ENCODE peak calls at places on chromosomes 4 and X, in eight cellular contexts. F is K562; L is right lobe of liver; S is brain microvascular endothelial cell; W is activated CD8-positive, alpha-beta T cell treated with anti-CD3 and anti-CD28 coated beads for 36 hours; J is neural crest cell; B is lower leg skin; T is mammary epithelial cell. P is an unnamed sample.

GRCh38 chrX:118627084-118627758 is 100.2 kb upstream of the IL13RA1 start:
- DNase-seq in F (no peak), L (no peak), S (no peak), W (no peak), J (no peak), B (no peak), T (peak), P (peak)

GRCh38 chrX:153723351-153724251 is 586 bp downstream of the BCAP31 start:
- DNase-seq in F (peak), L (peak), S (peak), W (peak), J (no peak), B (no peak), T (peak), P (no peak)

GRCh38 chrX:47643926-47644325 is 6.4 kb downstream of the ELK1 start:
- DNase-seq in F (no peak), L (no peak), S (no peak), W (no peak), J (no peak), B (no peak), T (no peak), P (no peak)

GRCh38 chr4:7324651-7325121 is 110.0 kb downstream of the PSAPL1 start:
- DNase-seq in F (no peak), L (no peak), S (no peak), W (peak), J (no peak), B (no peak), T (no peak), P (no peak)

GRCh38 chr4:1231637-1232360 is 17.1 kb downstream of the CTBP1 start:
- DNase-seq in F (no peak), L (no peak), S (no peak), W (no peak), J (no peak), B (no peak), T (no peak), P (peak)

GRCh38 chrX:140764401-140764919 is 54.9 kb downstream of the LINC00632 start:
- DNase-seq in F (no peak), L (no peak), S (peak), W (peak), J (peak), B (no peak), T (no peak), P (no peak)

GRCh38 chr4:48602222-48602621 is 112.2 kb downstream of the ZAR1 start:
- DNase-seq in F (no peak), L (no peak), S (peak), W (no peak), J (no peak), B (no peak), T (peak), P (peak)

GRCh38 chrX:132171478-132171877 is 43.7 kb upstream of the FRMD7 start:
- DNase-seq in F (no peak), L (peak), S (no peak), W (no peak), J (no peak), B (no peak), T (no peak), P (no peak)

GRCh38 chrX:41381685-41382084 is 47.7 kb downstream of the DDX3X start:
- DNase-seq in F (peak), L (peak), S (peak), W (no peak), J (peak), B (peak), T (peak), P (peak)

GRCh38 chr4:179666226-179666625 is 2224.0 kb upstream of the AGA start:
- DNase-seq in F (no peak), L (no peak), S (no peak), W (no peak), J (no peak), B (no peak), T (no peak), P (no peak)

GRCh38 chrX:12060489-12061260 is 77.6 kb upstream of the FRMPD4 start:
- DNase-seq in F (no peak), L (no peak), S (no peak), W (no peak), J (no peak), B (no peak), T (peak), P (no peak)

GRCh38 chr4:54322817-54323417 is 93.8 kb downstream of the PDGFRA start:
- DNase-seq in F (peak), L (peak), S (peak), W (peak), J (peak), B (no peak), T (peak), P (peak)

GRCh38 chr4:25818293-25819240 is 44.2 kb downstream of the SEL1L3 start:
- DNase-seq in F (no peak), L (no peak), S (no peak), W (no peak), J (no peak), B (peak), T (no peak), P (no peak)

GRCh38 chrX:53184836-53185235 is 40.2 kb downstream of the KDM5C start:
- DNase-seq in F (no peak), L (no peak), S (peak), W (no peak), J (no peak), B (no peak), T (peak), P (peak)

GRCh38 chrX:83845397-83845796 is 15.5 kb upstream of the CYLC1 start:
- DNase-seq in F (peak), L (no peak), S (peak), W (no peak), J (no peak), B (no peak), T (peak), P (no peak)

GRCh38 chrX:39813631-39814246 is 284.0 kb downstream of the BCOR start:
- DNase-seq in F (no peak), L (peak), S (peak), W (no peak), J (no peak), B (peak), T (peak), P (no peak)

GRCh38 chr4:2805712-2806391 is 13.0 kb downstream of the SH3BP2 start:
- DNase-seq in F (no peak), L (peak), S (no peak), W (no peak), J (no peak), B (peak), T (no peak), P (peak)

GRCh38 chrX:87064522-87064921 is 453.1 kb upstream of the KLHL4 start:
- DNase-seq in F (no peak), L (no peak), S (no peak), W (no peak), J (no peak), B (no peak), T (no peak), P (no peak)

GRCh38 chr4:16939178-16939577 is 40.7 kb upstream of the LDB2 start:
- DNase-seq in F (no peak), L (no peak), S (no peak), W (no peak), J (no peak), B (no peak), T (no peak), P (no peak)

GRCh38 chr4:100869266-100869665 is 351.4 kb upstream of the EMCN start:
- DNase-seq in F (no peak), L (no peak), S (no peak), W (no peak), J (no peak), B (no peak), T (peak), P (no peak)

GRCh38 chr4:143140696-143141095 is 44.0 kb upstream of the USP38 start:
- DNase-seq in F (no peak), L (no peak), S (no peak), W (no peak), J (no peak), B (no peak), T (no peak), P (no peak)

GRCh38 chr4:89024051-89024675 is 32.8 kb downstream of the FAM13A start:
- DNase-seq in F (peak), L (peak), S (peak), W (peak), J (peak), B (no peak), T (peak), P (peak)

GRCh38 chrX:153919281-153919680 is 6.8 kb downstream of the ARHGAP4 start:
- DNase-seq in F (no peak), L (no peak), S (no peak), W (no peak), J (no peak), B (no peak), T (no peak), P (no peak)

GRCh38 chrX:19350831-19351447 is 7.2 kb downstream of the PDHA1 start:
- DNase-seq in F (no peak), L (no peak), S (no peak), W (peak), J (no peak), B (no peak), T (no peak), P (no peak)

GRCh38 chrX:45110494-45110893 is 90.2 kb downstream of the DIPK2B start:
- DNase-seq in F (no peak), L (no peak), S (no peak), W (no peak), J (no peak), B (no peak), T (no peak), P (no peak)

GRCh38 chr4:3667258-3667657 is 98.9 kb upstream of the ADRA2C start:
- DNase-seq in F (no peak), L (no peak), S (no peak), W (no peak), J (no peak), B (no peak), T (no peak), P (no peak)

GRCh38 chrX:11305641-11306040 is 12.4 kb downstream of the AMELX start:
- DNase-seq in F (no peak), L (no peak), S (no peak), W (no peak), J (no peak), B (no peak), T (no peak), P (no peak)

GRCh38 chr4:143559757-143560147 is 46.2 kb downstream of the SMARCA5 start:
- DNase-seq in F (no peak), L (no peak), S (no peak), W (peak), J (no peak), B (no peak), T (no peak), P (no peak)

GRCh38 chr4:77818667-77819408 is at the start of gene CNOT6L:
- DNase-seq in F (peak), L (peak), S (peak), W (peak), J (peak), B (peak), T (peak), P (peak)

GRCh38 chrX:149060921-149061320 is 444.2 kb downstream of the IDS start:
- DNase-seq in F (no peak), L (no peak), S (peak), W (no peak), J (no peak), B (no peak), T (peak), P (no peak)

DNA sequence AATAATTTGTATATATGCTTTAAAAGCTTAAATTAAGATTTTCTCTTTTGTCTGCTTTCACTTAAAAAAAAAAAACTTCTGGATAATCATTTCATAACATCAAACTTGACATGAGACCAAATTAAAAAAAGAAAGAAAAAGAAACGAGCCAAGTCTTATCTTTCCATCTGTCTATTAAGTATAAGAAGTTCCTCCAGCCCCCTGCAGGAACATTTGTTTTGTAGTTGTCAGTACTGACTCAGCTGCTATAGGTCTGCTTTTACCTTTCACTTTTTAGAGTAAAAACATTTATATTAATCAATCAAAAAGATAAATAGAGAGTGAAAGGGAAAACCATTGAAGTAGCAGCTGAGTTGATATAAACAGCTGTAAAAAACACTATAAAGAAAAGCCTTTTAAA is 46.2 kb downstream of the CCDC158 start:
- DNase-seq in F (no peak), L (no peak), S (no peak), W (no peak), J (no peak), B (no peak), T (no peak), P (no peak)
- TF ChIP-seq CTCF in F (no peak), L (no peak), S (no peak), W (no peak), J (peak), B (no peak), T (no peak), P (no peak)

GRCh38 chr4:182917182-182918043 is at the start of gene DCTD:
- DNase-seq in F (peak), L (peak), S (peak), W (peak), J (peak), B (peak), T (peak), P (peak)
- TF ChIP-seq CTCF in F (peak), L (no peak), S (peak), W (peak), J (peak), B (no peak), T (no peak), P (peak)

DNA sequence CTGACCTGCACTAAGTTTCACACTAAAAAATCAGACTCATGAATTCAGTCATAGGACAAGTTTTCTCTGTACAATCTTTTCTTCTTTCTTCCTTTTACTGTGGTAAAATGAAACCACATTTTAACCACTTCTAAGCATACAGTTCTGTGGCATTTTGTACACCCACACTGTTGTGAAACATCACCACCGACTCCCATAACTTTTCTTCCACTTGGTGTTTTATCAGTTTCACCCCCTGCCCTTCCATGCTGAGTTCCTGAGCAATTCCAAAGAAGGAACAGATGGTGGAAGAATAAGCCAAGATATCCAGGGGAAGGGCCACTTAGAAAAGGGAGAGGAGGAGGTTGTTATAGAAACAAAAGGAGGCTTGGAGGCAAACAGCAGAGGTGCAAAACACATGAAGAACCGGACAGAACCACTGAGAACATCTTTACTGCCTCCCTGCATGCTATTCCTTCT is 22.6 kb downstream of the SLC25A4 start:
- DNase-seq in F (no peak), L (no peak), S (peak), W (no peak), J (no peak), B (no peak), T (peak), P (no peak)
- TF ChIP-seq CTCF in F (no peak), L (no peak), S (no peak), W (no peak), J (no peak), B (no peak), T (no peak), P (no peak)

GRCh38 chr4:172691552-172691951 is 477.1 kb upstream of the GALNT7 start:
- DNase-seq in F (no peak), L (no peak), S (no peak), W (no peak), J (no peak), B (no peak), T (no peak), P (no peak)
- TF ChIP-seq CTCF in F (no peak), L (no peak), S (no peak), W (no peak), J (no peak), B (no peak), T (no peak), P (no peak)

GRCh38 chrX:106035064-106035463 is 3.5 kb downstream of the SERPINA7 start:
- DNase-seq in F (no peak), L (no peak), S (no peak), W (no peak), J (no peak), B (no peak), T (no peak), P (no peak)
- TF ChIP-seq CTCF in F (peak), L (peak), S (peak), W (no peak), J (peak), B (no peak), T (peak), P (no peak)

DNA sequence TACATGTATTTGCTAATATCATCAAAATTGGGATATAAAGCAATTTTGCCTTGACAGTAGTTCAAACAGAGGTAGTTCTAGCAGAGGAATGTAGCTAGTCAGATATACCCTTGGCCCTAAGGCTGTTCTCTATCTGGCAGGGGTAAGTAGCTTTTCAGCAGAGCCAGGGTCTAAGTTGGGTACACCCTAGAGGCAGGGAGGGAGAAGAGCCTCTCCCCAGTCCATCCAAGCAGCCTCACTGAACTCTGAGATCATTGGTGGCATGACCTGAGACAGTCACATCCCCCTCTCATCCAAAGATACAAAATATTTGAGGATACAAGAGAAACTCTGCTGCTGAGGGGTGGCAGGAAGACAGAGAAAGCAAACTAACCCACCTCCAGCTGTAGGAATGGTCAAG is 343.7 kb downstream of the DHX15 start:
- DNase-seq in F (no peak), L (no peak), S (no peak), W (no peak), J (no peak), B (no peak), T (no peak), P (no peak)
- TF ChIP-seq CTCF in F (no peak), L (no peak), S (no peak), W (no peak), J (no peak), B (no peak), T (no peak), P (no peak)

GRCh38 chr4:113189546-113189945 is 140.1 kb downstream of the ANK2 start:
- DNase-seq in F (no peak), L (no peak), S (no peak), W (no peak), J (no peak), B (no peak), T (no peak), P (no peak)

GRCh38 chr4:113181289-113182007 is 132.0 kb downstream of the ANK2 start:
- DNase-seq in F (no peak), L (no peak), S (no peak), W (no peak), J (no peak), B (no peak), T (no peak), P (no peak)

GRCh38 chr4:113183032-113183573 is 133.7 kb downstream of the ANK2 start:
- DNase-seq in F (no peak), L (no peak), S (no peak), W (no peak), J (no peak), B (no peak), T (no peak), P (no peak)

DNA sequence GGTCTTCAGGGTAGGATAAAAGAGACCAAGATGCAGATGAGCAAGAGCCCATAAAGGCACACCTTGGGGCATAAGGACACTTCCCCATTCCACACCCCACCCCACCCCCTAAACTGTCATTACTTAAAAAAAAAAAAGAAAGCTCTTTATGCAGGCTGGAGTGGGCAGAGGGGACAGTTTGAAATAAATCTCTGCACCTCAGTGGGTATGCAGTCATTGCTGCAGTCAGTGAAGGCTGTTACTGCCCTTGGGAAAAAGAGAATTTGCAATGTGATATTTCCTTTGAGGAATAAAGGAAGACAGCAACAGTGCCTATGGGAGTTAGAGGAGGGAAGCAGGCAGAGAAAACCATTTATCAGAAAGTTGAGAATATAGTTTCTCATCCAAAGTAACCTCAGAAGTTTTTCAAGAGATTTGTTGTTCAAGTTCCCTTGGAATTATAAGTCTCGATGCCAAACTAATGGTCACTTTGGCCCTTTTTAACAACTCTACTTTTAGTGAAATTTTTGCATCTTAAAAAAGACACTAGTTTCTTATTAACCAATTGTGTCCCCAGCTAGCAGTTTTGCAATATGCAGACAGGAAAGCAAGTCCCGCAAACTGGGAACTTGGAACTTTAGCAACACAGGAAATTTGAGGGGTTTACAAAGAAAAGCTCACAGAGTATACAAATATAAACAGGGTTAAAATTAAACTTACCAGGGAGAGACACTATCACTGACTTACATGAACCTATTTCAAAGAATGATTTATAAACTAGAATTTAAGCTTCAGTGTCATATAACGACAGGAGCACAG is 137.7 kb downstream of the ANK2 start:
- DNase-seq in F (no peak), L (no peak), S (no peak), W (no peak), J (no peak), B (no peak), T (no peak), P (no peak)
- TF ChIP-seq CTCF in F (no peak), L (no peak), S (no peak), W (no peak), J (no peak), B (no peak), T (no peak), P (no peak)

GRCh38 chrX:108097380-108097779 is 5.8 kb downstream of the ATG4A start:
- DNase-seq in F (no peak), L (no peak), S (no peak), W (no peak), J (no peak), B (no peak), T (no peak), P (no peak)
- TF ChIP-seq CTCF in F (no peak), L (no peak), S (no peak), W (no peak), J (no peak), B (no peak), T (no peak), P (no peak)

GRCh38 chr4:51885371-51885770 is 42.4 kb downstream of the DCUN1D4 start:
- DNase-seq in F (peak), L (no peak), S (peak), W (no peak), J (no peak), B (no peak), T (no peak), P (peak)
- TF ChIP-seq CTCF in F (peak), L (peak), S (peak), W (peak), J (peak), B (no peak), T (peak), P (peak)

DNA sequence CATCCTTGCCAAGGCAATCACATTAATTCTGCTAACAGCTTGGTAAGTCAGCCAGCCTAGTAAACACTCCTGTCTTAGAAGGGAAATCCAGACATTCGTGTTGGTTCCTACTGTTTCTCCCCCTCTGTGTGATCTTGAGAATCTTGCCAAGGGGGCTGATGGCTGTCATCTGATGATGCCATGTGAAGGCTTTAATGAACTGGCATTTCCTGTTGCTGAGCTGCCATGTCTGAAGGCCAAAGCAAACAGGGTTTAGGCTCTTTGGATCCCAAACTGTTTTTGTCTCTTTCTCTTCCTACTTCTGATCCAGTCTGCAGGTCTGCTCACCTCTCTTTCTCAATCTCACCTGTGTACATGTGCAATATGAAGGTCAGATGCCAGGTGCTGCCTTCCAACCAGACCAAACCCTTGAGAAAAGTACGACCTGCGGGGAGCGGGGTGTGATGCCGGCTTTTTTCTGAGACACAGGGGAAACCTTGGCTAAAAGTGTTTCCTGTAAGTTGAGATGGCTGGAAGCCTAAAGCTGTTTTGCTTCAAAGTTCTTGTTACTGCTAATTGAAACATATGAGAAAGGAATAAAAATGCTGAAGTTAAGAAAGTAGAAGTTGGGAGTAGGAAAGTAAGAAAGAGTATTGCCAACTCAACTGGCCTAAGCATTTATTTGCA is 532.9 kb downstream of the ANKRD50 start:
- DNase-seq in F (no peak), L (no peak), S (no peak), W (no peak), J (no peak), B (no peak), T (no peak), P (no peak)
- TF ChIP-seq CTCF in F (no peak), L (no peak), S (no peak), W (no peak), J (no peak), B (no peak), T (no peak), P (no peak)